ENCODE peak calls at places on chromosomes 12 and 14, in six cellular contexts. S, I, Q, H, P and W are unnamed samples.

GRCh38 chr14:61505815-61506809 is 184.7 kb downstream of the PRKCH start:
- DNase-seq in P (no peak), S (no peak), H (no peak), I (no peak), Q (no peak), W (no peak)

GRCh38 chr12:41709463-41710285 is 435.0 kb downstream of the GXYLT1 start:
- DNase-seq in P (no peak), S (peak), Q (no peak), H (no peak), I (no peak), W (no peak)

GRCh38 chr12:120677765-120678473 is 9.0 kb upstream of the MLEC start:
- DNase-seq in S (peak), P (no peak), H (peak), I (no peak), Q (no peak), W (no peak)

GRCh38 chr12:19434538-19434937 is 4.8 kb upstream of the AEBP2 start:
- DNase-seq in I (no peak), S (no peak), P (no peak), Q (no peak), H (no peak), W (no peak)

GRCh38 chr12:113850309-113851056 is 115.6 kb downstream of the RBM19 start:
- DNase-seq in I (no peak), P (no peak), H (peak), S (no peak), Q (no peak), W (no peak)

GRCh38 chr14:26206640-26207039 is 391.2 kb downstream of the NOVA1 start:
- DNase-seq in Q (no peak), I (no peak), P (no peak), H (no peak), S (no peak), W (no peak)

GRCh38 chr14:49485290-49485689 is 100.9 kb downstream of the RPS29 start:
- DNase-seq in Q (no peak), H (no peak), P (no peak), I (no peak), S (no peak), W (no peak)

GRCh38 chr12:74722709-74723108 is 185.1 kb downstream of the ATXN7L3B start:
- DNase-seq in P (no peak), I (no peak), S (no peak), H (no peak), Q (no peak), W (no peak)

GRCh38 chr14:75339059-75339458 is 60.4 kb downstream of the FOS start:
- DNase-seq in P (no peak), S (peak), I (no peak), Q (no peak), H (no peak), W (no peak)

GRCh38 chr12:48961331-48961730 is 4.0 kb upstream of the ARF3 start:
- DNase-seq in I (no peak), Q (no peak), H (no peak), S (no peak), P (no peak), W (no peak)

GRCh38 chr12:53096089-53096741 is 1.3 kb upstream of the IGFBP6 start:
- DNase-seq in I (peak), P (no peak), Q (no peak), H (peak), S (peak), W (no peak)

GRCh38 chr14:54291491-54292191 is 105.2 kb upstream of the CDKN3 start:
- DNase-seq in I (no peak), H (no peak), Q (no peak), P (no peak), S (peak), W (no peak)

GRCh38 chr12:85076688-85077430 is 40.7 kb downstream of the LRRIQ1 start:
- DNase-seq in H (no peak), Q (no peak), I (no peak), S (peak), P (no peak), W (no peak)

GRCh38 chr12:122880668-122881067 is 15.3 kb downstream of the VPS37B start:
- DNase-seq in Q (peak), P (no peak), I (no peak), S (no peak), H (no peak), W (peak)

GRCh38 chr14:30373053-30373849 is 185.7 kb upstream of the G2E3 start:
- DNase-seq in S (no peak), P (no peak), H (no peak), Q (no peak), I (no peak), W (no peak)

GRCh38 chr14:71139058-71139946 is 232.0 kb downstream of the PCNX1 start:
- DNase-seq in S (peak), P (no peak), Q (peak), I (peak), H (peak), W (peak)

GRCh38 chr14:100234511-100234910 is 4.4 kb upstream of the YY1 start:
- DNase-seq in S (no peak), I (no peak), P (no peak), H (no peak), Q (no peak), W (no peak)

GRCh38 chr12:27505124-27505523 is 18.9 kb upstream of the PPFIBP1 start:
- DNase-seq in P (no peak), Q (no peak), I (no peak), H (no peak), S (no peak), W (no peak)

GRCh38 chr12:19967486-19967885 is 400.9 kb upstream of the PDE3A start:
- DNase-seq in I (no peak), H (no peak), Q (no peak), S (peak), P (no peak), W (no peak)

GRCh38 chr14:77040995-77041744 is 12.7 kb upstream of the IRF2BPL start:
- DNase-seq in P (no peak), S (no peak), I (no peak), Q (no peak), H (no peak), W (no peak)

GRCh38 chr12:74586251-74586650 is 48.6 kb downstream of the ATXN7L3B start:
- DNase-seq in H (no peak), Q (no peak), P (no peak), S (no peak), I (no peak), W (no peak)

GRCh38 chr12:109109756-109110350 is 6.5 kb upstream of the ACACB start:
- DNase-seq in P (no peak), Q (no peak), I (no peak), H (no peak), S (no peak), W (no peak)

GRCh38 chr12:106527356-106527755 is 55.4 kb upstream of the RFX4 start:
- DNase-seq in H (no peak), S (peak), Q (no peak), I (no peak), P (no peak), W (no peak)

GRCh38 chr12:58521796-58522195 is 398.5 kb downstream of the LRIG3 start:
- DNase-seq in H (no peak), S (no peak), Q (no peak), I (no peak), P (no peak), W (no peak)

GRCh38 chr14:92362781-92363235 is 39.8 kb downstream of the SLC24A4 start:
- DNase-seq in Q (peak), S (no peak), I (no peak), P (no peak), H (no peak), W (no peak)

GRCh38 chr12:51821423-51822260 is 26.9 kb downstream of the FIGNL2 start:
- DNase-seq in H (peak), Q (no peak), S (no peak), I (no peak), P (no peak), W (no peak)

GRCh38 chr12:132071837-132072384 is 72.2 kb downstream of the DDX51 start:
- DNase-seq in I (no peak), Q (no peak), S (peak), P (no peak), H (no peak), W (no peak)

GRCh38 chr14:61280526-61281185 is 482 bp downstream of the TMEM30B start:
- DNase-seq in I (peak), H (peak), S (peak), Q (peak), P (peak), W (peak)

GRCh38 chr14:31770271-31770670 is 209.1 kb downstream of the NUBPL start:
- DNase-seq in H (no peak), I (no peak), Q (no peak), S (peak), P (no peak), W (no peak)

GRCh38 chr14:73634333-73634833 is 10.4 kb upstream of the DNAL1 start:
- DNase-seq in H (peak), Q (peak), I (peak), P (no peak), S (peak), W (no peak)

GRCh38 chr12:6318440-6318879 is 8.0 kb downstream of the PLEKHG6 start:
- DNase-seq in P (no peak), H (no peak), I (no peak), S (no peak), Q (no peak), W (no peak)

GRCh38 chr14:42469637-42470426 is 863.2 kb downstream of the LRFN5 start:
- DNase-seq in S (peak), I (no peak), H (no peak), P (no peak), Q (no peak), W (no peak)

GRCh38 chr12:47585507-47585906 is 120.3 kb downstream of the RPAP3 start:
- DNase-seq in P (no peak), Q (no peak), I (no peak), H (no peak), S (no peak), W (no peak)
- TF ChIP-seq CTCF in P (no peak), Q (no peak), I (no peak), H (no peak), S (no peak), W (no peak)

GRCh38 chr12:67651380-67651695 is 2.8 kb downstream of the DYRK2 start:
- DNase-seq in S (peak), I (no peak), Q (no peak), H (no peak), P (no peak), W (no peak)
- TF ChIP-seq CTCF in S (no peak), I (no peak), Q (no peak), H (peak), P (peak), W (no peak)

DNA sequence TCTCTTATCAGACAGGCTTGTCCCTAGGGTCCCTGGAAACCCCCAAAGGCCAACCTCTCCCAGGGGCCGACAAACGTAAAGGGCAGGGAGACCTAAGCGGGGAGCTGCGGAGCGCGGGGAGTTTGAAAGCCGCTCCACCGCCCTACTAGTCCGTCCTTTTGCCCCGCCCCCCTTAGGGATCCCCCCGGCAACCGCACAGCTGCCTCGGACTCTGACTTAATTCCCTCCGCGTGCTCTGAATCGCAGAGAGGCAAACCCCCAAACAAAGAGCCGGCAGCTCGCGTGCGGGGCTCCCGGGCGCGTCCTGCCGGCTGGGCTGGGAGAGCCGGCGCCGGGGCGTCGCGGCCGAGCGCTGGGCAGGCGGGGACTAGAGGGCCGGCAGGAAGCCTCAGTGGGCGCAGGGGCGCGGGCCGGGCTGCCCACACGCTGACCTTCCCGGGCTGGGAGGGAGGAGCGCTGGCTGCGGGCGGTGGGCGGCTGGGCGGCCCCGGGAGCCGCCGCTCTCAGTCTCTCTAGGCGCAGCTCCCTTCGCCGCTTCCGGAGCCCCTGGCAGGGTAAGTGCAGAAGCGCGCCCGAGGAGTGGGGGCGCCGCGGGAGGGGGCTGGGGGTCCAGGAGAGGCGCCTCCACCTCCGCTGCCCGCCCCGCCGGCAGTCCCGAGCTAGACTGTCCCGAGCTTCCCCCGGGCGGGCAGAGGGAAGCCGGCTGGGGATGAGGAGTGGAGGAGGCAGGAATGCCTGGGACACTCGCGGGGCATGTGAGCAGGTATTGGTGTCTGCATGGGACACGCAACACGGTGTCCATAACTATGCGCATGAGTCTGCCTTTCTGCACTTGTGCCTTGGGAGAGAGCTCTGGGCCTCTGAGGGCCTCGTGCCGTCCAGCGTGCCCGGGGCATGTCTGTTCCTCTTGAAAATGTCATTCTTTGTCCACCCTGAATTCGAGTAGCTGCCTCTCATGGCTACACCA is at the start of gene TSPAN11:
- DNase-seq in I (no peak), S (no peak), P (no peak), Q (no peak), H (peak), W (no peak)
- TF ChIP-seq CTCF in I (no peak), S (no peak), P (no peak), Q (no peak), H (no peak), W (no peak)

DNA sequence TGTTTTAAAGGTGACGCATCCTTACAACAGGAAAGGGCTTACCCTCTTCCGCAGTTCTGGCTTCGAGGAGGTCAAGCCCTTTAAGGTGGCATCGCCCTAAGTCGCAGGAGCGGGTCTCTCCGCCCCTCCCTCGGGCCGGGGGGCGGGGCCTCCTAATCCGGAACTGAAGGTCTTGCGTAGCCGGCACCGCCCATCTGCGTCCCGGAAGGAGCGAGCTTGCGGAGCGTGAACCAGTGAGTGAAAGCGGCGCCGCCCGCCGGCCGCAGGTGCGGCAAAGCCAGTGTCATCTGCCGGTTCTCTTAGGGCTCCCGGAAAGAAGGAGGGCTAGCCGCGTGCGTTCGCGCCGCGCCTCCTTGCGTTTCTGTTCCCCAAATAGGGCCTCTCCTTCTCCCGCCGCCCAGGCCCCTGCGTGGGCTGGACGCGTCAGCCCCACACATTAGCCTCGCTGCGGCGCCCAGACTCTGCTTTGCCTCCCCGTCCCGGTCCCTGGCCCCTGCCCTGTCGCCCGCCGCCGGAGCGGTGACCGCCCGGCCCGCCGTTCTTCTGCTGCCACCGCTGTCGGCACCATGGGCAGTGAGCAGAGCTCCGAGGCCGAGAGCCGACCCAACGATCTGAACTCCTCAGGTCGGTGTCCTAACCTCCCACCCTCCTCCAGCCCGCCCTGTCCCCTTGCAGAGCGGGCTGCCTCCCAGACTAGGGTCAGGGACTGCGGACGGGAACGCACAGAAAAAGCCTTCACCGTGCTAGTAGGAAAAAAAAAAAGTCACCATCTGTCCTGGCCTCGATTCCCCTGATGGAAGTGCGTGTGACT is at the start of gene BORCS5:
- DNase-seq in S (peak), I (peak), P (peak), Q (peak), H (peak), W (peak)
- TF ChIP-seq CTCF in S (peak), I (no peak), P (peak), Q (peak), H (peak), W (no peak)

GRCh38 chr14:34873591-34874385 is 1.4 kb downstream of the BAZ1A start:
- DNase-seq in S (peak), I (peak), P (peak), H (peak), Q (peak), W (peak)

GRCh38 chr14:34875031-34875922 is at the start of gene BAZ1A:
- DNase-seq in P (peak), I (peak), Q (peak), H (peak), S (peak), W (peak)

GRCh38 chr14:34872822-34873590 is 2.2 kb downstream of the BAZ1A start:
- DNase-seq in I (no peak), S (peak), Q (no peak), H (no peak), P (no peak), W (no peak)

DNA sequence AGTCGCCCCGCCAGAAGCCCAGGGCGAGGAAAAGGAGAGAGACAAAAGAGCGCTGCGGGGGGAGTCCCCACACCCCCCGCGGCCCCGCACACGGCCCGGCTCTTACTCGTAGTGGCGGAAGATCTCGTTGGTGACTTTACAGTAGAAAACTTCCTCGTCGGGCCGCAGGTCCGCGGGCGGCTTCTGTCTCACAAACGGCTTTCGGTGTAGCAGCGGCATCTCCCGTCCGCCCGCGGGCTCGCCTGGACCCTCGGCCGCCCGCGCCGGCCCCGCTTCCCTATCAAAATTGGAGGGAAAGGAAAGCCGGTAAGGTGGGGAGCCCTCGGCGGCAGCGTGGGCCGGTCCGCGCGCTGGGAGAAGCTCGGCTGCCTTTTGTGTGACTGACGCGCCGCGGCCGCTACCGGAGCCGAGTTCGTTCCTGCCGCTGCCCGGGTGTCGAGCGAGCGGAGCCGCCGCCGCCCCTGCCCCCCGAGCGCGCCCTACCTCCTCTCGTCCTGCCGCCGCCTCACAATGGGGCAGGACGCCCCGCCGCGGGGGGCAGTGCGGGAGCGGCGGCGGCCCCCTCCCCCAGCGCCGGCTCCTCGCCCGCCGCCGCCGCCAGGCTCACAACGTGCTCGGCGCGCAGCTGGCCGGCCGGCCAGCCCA is 652 bp downstream of the BAZ1A start:
- DNase-seq in I (peak), Q (peak), H (peak), P (peak), S (no peak), W (no peak)
- TF ChIP-seq CTCF in I (no peak), Q (no peak), H (no peak), P (peak), S (peak), W (peak)

DNA sequence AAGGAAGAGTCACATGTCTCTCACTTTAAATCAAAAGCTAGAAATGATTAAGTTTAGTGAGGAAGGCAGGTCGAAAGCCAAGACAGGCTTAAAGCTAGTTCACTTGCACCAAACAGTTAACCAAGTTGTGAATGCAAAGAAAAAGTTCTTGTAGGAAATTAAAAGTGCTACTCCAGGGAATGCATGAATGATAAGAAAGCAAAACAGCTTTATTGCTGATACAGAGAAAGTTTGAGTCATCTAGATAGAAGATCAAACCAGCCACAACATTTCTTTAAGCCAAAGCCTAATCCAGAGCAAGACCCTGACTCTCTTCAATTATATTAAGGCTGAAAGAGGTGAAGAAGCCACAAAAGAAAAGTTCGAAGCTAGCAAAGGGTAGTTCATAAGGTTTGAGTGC is 193.6 kb downstream of the MSRB3 start:
- DNase-seq in P (no peak), S (no peak), Q (no peak), H (no peak), I (no peak), W (no peak)
- TF ChIP-seq CTCF in P (no peak), S (no peak), Q (no peak), H (no peak), I (no peak), W (no peak)

GRCh38 chr14:68767248-68767645 is 25.6 kb downstream of the ZFP36L1 start:
- DNase-seq in H (no peak), I (no peak), S (no peak), Q (no peak), P (no peak), W (no peak)
- TF ChIP-seq CTCF in H (no peak), I (no peak), S (no peak), Q (no peak), P (no peak), W (no peak)

DNA sequence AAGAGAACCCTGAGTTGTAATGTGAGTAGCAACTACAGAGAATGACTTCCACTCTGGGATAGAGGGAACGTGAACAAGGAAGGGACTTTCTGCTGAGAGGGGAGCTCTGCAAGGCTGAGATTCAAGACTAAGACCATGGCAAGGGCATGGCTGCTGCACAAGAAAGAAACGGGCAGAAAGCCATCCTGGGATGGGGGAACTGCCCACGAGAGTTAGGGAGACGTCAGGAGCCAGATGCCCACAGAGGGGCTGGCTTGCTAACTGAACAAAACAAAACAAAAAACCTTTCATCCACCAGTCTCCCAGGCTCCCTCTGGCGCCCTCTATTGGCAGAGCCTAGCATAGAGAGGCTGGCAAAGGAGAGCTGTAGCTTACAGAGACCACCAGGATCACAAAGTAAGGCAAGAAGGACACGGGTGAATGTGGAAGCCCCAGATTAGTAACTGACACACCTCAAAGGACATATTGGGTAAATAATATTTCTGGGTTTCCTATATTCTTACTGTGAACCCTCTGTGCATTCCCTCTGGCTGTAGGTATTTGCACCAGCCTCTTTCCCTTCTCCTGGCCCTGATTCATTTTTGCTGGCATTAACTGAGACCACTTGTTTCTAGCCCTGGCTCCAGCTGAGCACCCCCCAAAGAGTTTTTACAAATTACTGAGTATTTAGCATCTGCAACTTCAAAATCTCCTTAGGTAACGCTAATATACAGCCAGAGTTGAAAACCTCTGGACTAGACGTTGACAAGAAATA is 338.3 kb downstream of the EMP1 start:
- DNase-seq in Q (peak), S (peak), I (peak), P (no peak), H (peak), W (no peak)
- TF ChIP-seq CTCF in Q (peak), S (peak), I (no peak), P (peak), H (peak), W (peak)

GRCh38 chr12:92546259-92546825 is 156.4 kb upstream of the PLEKHG7 start:
- DNase-seq in H (no peak), P (no peak), I (no peak), S (no peak), Q (no peak), W (no peak)
- TF ChIP-seq CTCF in H (no peak), P (no peak), I (no peak), S (no peak), Q (no peak), W (no peak)